ENCODE peak calls at places on chromosomes 12 and 14, in ten cellular contexts. I, G, C, B, E, H, R, Y, D and K are unnamed samples.

GRCh38 chr12:94571556-94571955 is 78.8 kb downstream of the TMCC3 start:
- DNase-seq in C (no peak), I (no peak), E (no peak), D (no peak), Y (no peak), H (peak; percentile 92), B (no peak), R (peak; percentile 88), G (no peak), K (peak; percentile 79)

GRCh38 chr12:5716221-5716620 is 228.8 kb downstream of the ANO2 start:
- DNase-seq in G (no peak), R (no peak), C (no peak), D (no peak), H (no peak), B (no peak), Y (no peak), E (no peak), I (no peak), K (no peak)

GRCh38 chr12:107775093-107775721 is 703 bp downstream of the ASCL4 start:
- DNase-seq in I (no peak), G (no peak), D (peak; percentile 30), Y (no peak), R (no peak), B (no peak), H (no peak), C (peak; percentile 61), E (no peak), K (no peak)

GRCh38 chr14:32694795-32695449 is 243.8 kb upstream of the NPAS3 start:
- DNase-seq in I (no peak), D (no peak), C (no peak), B (no peak), H (no peak), E (no peak), R (no peak), G (no peak), Y (no peak), K (no peak)

GRCh38 chr14:83164016-83164415 is 1630.4 kb upstream of the SEL1L start:
- DNase-seq in Y (no peak), H (peak; percentile 16), I (no peak), C (no peak), D (no peak), G (peak; percentile 91), R (no peak), B (no peak), E (no peak), K (peak; percentile 11)

GRCh38 chr14:74927225-74927624 is 4.2 kb upstream of the RPS6KL1 start:
- DNase-seq in H (no peak), I (no peak), Y (no peak), B (no peak), C (no peak), D (no peak), R (no peak), G (no peak), E (no peak), K (no peak)

GRCh38 chr14:61608245-61609142 is 86.8 kb upstream of the HIF1A start:
- DNase-seq in Y (peak; percentile 72), R (no peak), D (no peak), G (no peak), B (no peak), H (peak; percentile 57), C (no peak), E (no peak), I (no peak), K (no peak)

GRCh38 chr12:79691299-79692248 is 810 bp upstream of the PAWR start:
- DNase-seq in I (peak; percentile 10), H (peak; percentile 85), D (no peak), E (no peak), B (no peak), C (no peak), R (peak; percentile 61), G (peak; percentile 65), Y (peak; percentile 20), K (peak; percentile 88)

GRCh38 chr14:92895352-92895878 is 27.5 kb upstream of the CHGA start:
- DNase-seq in G (no peak), I (no peak), B (no peak), C (no peak), E (no peak), Y (no peak), D (no peak), H (no peak), R (no peak), K (no peak)

GRCh38 chr14:23185046-23185445 is 1.6 kb upstream of the SLC7A8 start:
- DNase-seq in R (peak; percentile 44), C (no peak), Y (no peak), E (no peak), D (no peak), G (peak; percentile 70), B (no peak), H (peak; percentile 48), I (no peak), K (no peak)

GRCh38 chr12:116708826-116709756 is 28.8 kb downstream of the SPRING1 start:
- DNase-seq in G (peak; percentile 85), B (peak; percentile 74), E (peak; percentile 32), C (no peak), R (peak; percentile 73), D (peak; percentile 53), Y (peak; percentile 85), H (peak; percentile 70), I (peak; percentile 59), K (peak; percentile 15)

GRCh38 chr12:6434205-6435180 is 10.3 kb upstream of the CD27 start:
- DNase-seq in R (no peak), B (peak; percentile 35), G (no peak), Y (no peak), H (no peak), C (no peak), I (peak; percentile 49), D (no peak), E (peak; percentile 31), K (peak; percentile 59)

GRCh38 chr12:106251636-106252035 is 3.8 kb upstream of the CKAP4 start:
- DNase-seq in C (no peak), R (no peak), I (no peak), H (peak; percentile 25), G (peak; percentile 53), Y (no peak), E (no peak), B (no peak), D (no peak), K (no peak)

GRCh38 chr12:113263431-113263963 is 42.2 kb downstream of the TPCN1 start:
- DNase-seq in D (no peak), B (no peak), Y (no peak), H (no peak), G (no peak), E (no peak), C (no peak), I (no peak), R (no peak), K (no peak)

GRCh38 chr14:100559455-100559854 is 27.8 kb downstream of the BEGAIN start:
- DNase-seq in E (no peak), D (no peak), H (no peak), R (no peak), Y (no peak), C (no peak), I (no peak), B (no peak), G (no peak), K (no peak)

GRCh38 chr12:79055926-79056674 is 191.5 kb downstream of the SYT1 start:
- DNase-seq in B (no peak), E (no peak), D (no peak), G (peak; percentile 33), I (no peak), H (peak; percentile 84), R (peak; percentile 35), C (no peak), Y (no peak), K (no peak)

GRCh38 chr12:5623411-5623810 is 191.5 kb downstream of the NTF3 start:
- DNase-seq in E (no peak), G (no peak), R (no peak), Y (no peak), D (no peak), I (no peak), C (no peak), H (no peak), B (no peak), K (no peak)

GRCh38 chr14:53218161-53218560 is 65.0 kb upstream of the DDHD1 start:
- DNase-seq in B (no peak), D (no peak), Y (no peak), C (no peak), E (no peak), I (no peak), G (no peak), H (no peak), R (no peak), K (no peak)

GRCh38 chr12:18752280-18752920 is 14.5 kb downstream of the CAPZA3 start:
- DNase-seq in R (no peak), E (no peak), C (no peak), Y (no peak), D (no peak), G (peak; percentile 52), H (peak; percentile 90), I (no peak), B (no peak), K (no peak)

GRCh38 chr12:39145175-39145999 is 240.0 kb upstream of the CPNE8 start:
- DNase-seq in D (peak; percentile 59), I (no peak), R (peak; percentile 55), E (no peak), C (no peak), Y (no peak), H (peak; percentile 43), G (no peak), B (no peak), K (peak; percentile 68)

GRCh38 chr14:72855913-72856312 is 38.0 kb downstream of the DPF3 start:
- DNase-seq in G (peak; percentile 81), E (no peak), R (peak; percentile 25), I (no peak), B (no peak), C (no peak), H (peak; percentile 44), D (no peak), Y (no peak), K (no peak)

GRCh38 chr12:57055834-57056233 is 5.9 kb upstream of the MYO1A start:
- DNase-seq in G (no peak), D (no peak), E (no peak), Y (no peak), R (no peak), B (no peak), C (no peak), I (no peak), H (peak; percentile 19), K (no peak)

GRCh38 chr14:67265131-67265530 is 23.9 kb downstream of the PALS1 start:
- DNase-seq in D (no peak), B (no peak), E (no peak), I (no peak), Y (no peak), G (peak; percentile 42), H (peak; percentile 52), C (no peak), R (peak; percentile 30), K (peak; percentile 66)

GRCh38 chr14:102590667-102591099 is 1.8 kb upstream of the RCOR1 start:
- DNase-seq in E (no peak), Y (no peak), G (peak; percentile 20), B (peak; percentile 70), D (no peak), I (no peak), R (no peak), H (peak; percentile 61), C (no peak), K (peak; percentile 79)

GRCh38 chr12:106345739-106346138 is 11.8 kb upstream of the POLR3B start:
- DNase-seq in C (peak; percentile 54), B (no peak), D (no peak), H (peak; percentile 72), E (no peak), R (peak; percentile 20), Y (peak; percentile 2), G (no peak), I (no peak), K (peak; percentile 84)

GRCh38 chr14:96086032-96086431 is 46.9 kb downstream of the C14orf132 start:
- DNase-seq in I (no peak), R (no peak), Y (no peak), C (no peak), E (no peak), H (peak; percentile 53), D (no peak), B (peak; percentile 9), G (peak; percentile 72), K (peak; percentile 62)

GRCh38 chr12:81598205-81598604 is 160.9 kb downstream of the PPFIA2 start:
- DNase-seq in R (no peak), E (no peak), Y (peak; percentile 93), G (peak; percentile 4), H (no peak), I (no peak), C (no peak), D (no peak), B (no peak), K (no peak)